ENCODE peak calls at places on chromosomes 13 and 19, in six cellular contexts. Y is suprapubic skin, A is sigmoid colon, S is A549, T is stomach, Z is esophagus muscularis mucosa. F is an unnamed sample.
A peak's percentile ranks its signal among the peaks of the same experiment; 100 is the strongest.

GRCh38 chr13:66430266-66430665 is 799.9 kb downstream of the PCDH9 start:
- DNase-seq in Y (no peak), A (no peak), S (no peak), T (no peak), Z (no peak), F (no peak)

GRCh38 chr13:99033814-99034213 is 56.0 kb upstream of the DOCK9 start:
- DNase-seq in Y (no peak), A (no peak), S (no peak), T (no peak), Z (no peak), F (no peak)

GRCh38 chr13:75566658-75567057 is 17.1 kb downstream of the UCHL3 start:
- DNase-seq in Y (no peak), A (no peak), S (peak; percentile 56), T (no peak), Z (no peak), F (no peak)

GRCh38 chr13:112733661-112734379 is 44.0 kb downstream of the ATP11A start:
- DNase-seq in Y (no peak), A (no peak), S (no peak), T (no peak), Z (no peak), F (peak; percentile 27)

GRCh38 chr13:23450340-23451046 is 17.0 kb upstream of the SACS start:
- DNase-seq in Y (no peak), A (no peak), S (no peak), T (no peak), Z (no peak), F (no peak)

GRCh38 chr19:43581467-43581866 is 5.9 kb downstream of the PINLYP start:
- DNase-seq in Y (no peak), A (no peak), S (no peak), T (no peak), Z (no peak), F (no peak)

GRCh38 chr13:52995946-52996345 is 32.7 kb upstream of the OLFM4 start:
- DNase-seq in Y (no peak), A (no peak), S (no peak), T (no peak), Z (no peak), F (no peak)

GRCh38 chr19:13398780-13399726 is 107.2 kb downstream of the CACNA1A start:
- DNase-seq in Y (no peak), A (no peak), S (peak; percentile 2), T (no peak), Z (no peak), F (no peak)

GRCh38 chr19:6734096-6734696 is 3.2 kb downstream of the GPR108 start:
- DNase-seq in Y (no peak), A (no peak), S (no peak), T (no peak), Z (no peak), F (no peak)

GRCh38 chr19:54266133-54266532 is 9.1 kb upstream of the LILRB5 start:
- DNase-seq in Y (peak; percentile 64), A (peak; percentile 76), S (peak; percentile 79), T (peak; percentile 79), Z (no peak), F (peak; percentile 60)

GRCh38 chr13:111006508-111007031 is 91.7 kb upstream of the ANKRD10 start:
- DNase-seq in Y (peak; percentile 81), A (peak; percentile 94), S (no peak), T (no peak), Z (no peak), F (peak; percentile 77)

GRCh38 chr13:38349386-38350113 is at the start of gene UFM1:
- DNase-seq in Y (peak; percentile 94), A (peak; percentile 94), S (peak; percentile 92), T (peak; percentile 89), Z (peak; percentile 96), F (peak; percentile 90)

GRCh38 chr13:61880576-61881283 is 465.1 kb upstream of the PCDH20 start:
- DNase-seq in Y (no peak), A (no peak), S (peak; percentile 34), T (peak; percentile 36), Z (no peak), F (no peak)

GRCh38 chr19:1624458-1624857 is 19.2 kb upstream of the UQCR11 start:
- DNase-seq in Y (no peak), A (peak; percentile 78), S (peak; percentile 64), T (peak; percentile 55), Z (no peak), F (peak; percentile 60)

GRCh38 chr13:33353210-33353609 is 67.7 kb upstream of the STARD13 start:
- DNase-seq in Y (peak; percentile 77), A (peak; percentile 78), S (no peak), T (no peak), Z (peak; percentile 93), F (no peak)

GRCh38 chr13:23378009-23378632 is 55.4 kb downstream of the SACS start:
- DNase-seq in Y (no peak), A (no peak), S (peak; percentile 37), T (no peak), Z (no peak), F (no peak)

GRCh38 chr19:49927526-49928264 is 1.3 kb upstream of the ATF5 start:
- DNase-seq in Y (no peak), A (no peak), S (no peak), T (no peak), Z (no peak), F (no peak)

GRCh38 chr19:49931293-49932040 is 2.2 kb upstream of the NUP62 start:
- DNase-seq in Y (no peak), A (no peak), S (no peak), T (no peak), Z (no peak), F (no peak)

GRCh38 chr19:49930483-49931011 is 1.2 kb upstream of the NUP62 start:
- DNase-seq in Y (no peak), A (no peak), S (peak; percentile 50), T (no peak), Z (no peak), F (peak; percentile 68)

GRCh38 chr19:49929611-49930482 is 543 bp upstream of the NUP62 start:
- DNase-seq in Y (peak; percentile 95), A (peak; percentile 97), S (peak; percentile 100), T (peak; percentile 91), Z (peak; percentile 98), F (peak; percentile 94)

GRCh38 chr19:49929121-49929610 is at the start of the genes ATF5 and NUP62:
- DNase-seq in Y (peak; percentile 93), A (peak; percentile 95), S (peak; percentile 92), T (peak; percentile 90), Z (no peak), F (peak; percentile 94)
- H3K4me1 ChIP-seq in Y (peaks cover 34% of the 10 kb centered on the region), A (peaks cover 28% of the 10 kb centered on the region), S (peaks cover 22% of the 10 kb centered on the region), T (peaks cover 54% of the 10 kb centered on the region), Z (peaks cover 43% of the 10 kb centered on the region), F (peaks cover 10% of the 10 kb centered on the region)

GRCh38 chr19:49554701-49555181 is 25.6 kb downstream of the NOSIP start:
- DNase-seq in Y (no peak), A (no peak), S (no peak), T (no peak), Z (no peak), F (no peak)
- TF ChIP-seq EP300 in Y (no peak), A (no peak), S (no peak), T (no peak), Z (no peak), F (no peak)

GRCh38 chr19:18762125-18763023 is 28.7 kb downstream of the COMP start:
- DNase-seq in Y (no peak), A (peak; percentile 87), S (no peak), T (peak; percentile 98), Z (no peak), F (peak; percentile 74)

GRCh38 chr19:18765224-18765623 is 25.9 kb downstream of the COMP start:
- DNase-seq in Y (no peak), A (no peak), S (no peak), T (no peak), Z (no peak), F (no peak)

GRCh38 chr19:18763674-18764590 is 27.2 kb downstream of the COMP start:
- DNase-seq in Y (no peak), A (no peak), S (no peak), T (no peak), Z (no peak), F (no peak)

GRCh38 chr19:18761531-18762110 is 29.5 kb downstream of the COMP start:
- DNase-seq in Y (no peak), A (no peak), S (no peak), T (peak; percentile 50), Z (no peak), F (no peak)

DNA sequence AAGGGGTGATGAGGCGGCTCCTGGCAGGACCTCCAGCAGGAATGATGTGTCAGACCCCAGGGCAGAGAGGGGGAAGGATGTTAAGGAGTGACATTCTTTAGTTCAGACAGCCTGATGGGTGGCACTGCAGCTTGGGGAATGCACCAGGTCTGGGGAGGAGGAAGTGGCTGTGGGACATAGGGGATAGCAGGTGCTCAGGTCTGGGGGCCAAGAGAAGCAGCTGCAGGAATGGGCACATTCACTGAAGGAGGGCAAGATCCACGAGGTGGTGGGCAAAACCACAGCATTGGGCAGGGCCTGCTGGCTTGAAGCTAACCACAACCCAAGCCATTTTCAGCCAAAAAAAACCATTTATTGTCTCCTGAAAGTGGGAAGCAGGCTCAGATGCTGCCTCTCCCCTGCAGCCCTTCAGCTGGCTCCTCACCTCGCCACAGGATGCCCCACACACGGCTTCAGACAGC is 26.5 kb downstream of the COMP start:
- DNase-seq in Y (no peak), A (no peak), S (no peak), T (no peak), Z (no peak), F (no peak)
- H3K4me3 ChIP-seq in Y (no peak overlapping the region), A (no peak overlapping the region), S (no peak overlapping the region), T (no peak overlapping the region), Z (no peak overlapping the region), F (no peak overlapping the region)

GRCh38 chr19:37903096-37903495 is 3.3 kb downstream of the WDR87 start:
- DNase-seq in Y (no peak), A (no peak), S (no peak), T (no peak), Z (no peak), F (no peak)

GRCh38 chr19:37909661-37910199 is 2.7 kb downstream of the SIPA1L3 start:
- DNase-seq in Y (no peak), A (no peak), S (no peak), T (no peak), Z (no peak), F (no peak)

GRCh38 chr19:37907735-37908066 is 693 bp downstream of the SIPA1L3 start:
- DNase-seq in Y (no peak), A (no peak), S (no peak), T (no peak), Z (no peak), F (no peak)

GRCh38 chr19:37905936-37906867 is at the start of gene WDR87:
- DNase-seq in Y (peak; percentile 63), A (no peak), S (peak; percentile 64), T (peak; percentile 48), Z (no peak), F (no peak)

DNA sequence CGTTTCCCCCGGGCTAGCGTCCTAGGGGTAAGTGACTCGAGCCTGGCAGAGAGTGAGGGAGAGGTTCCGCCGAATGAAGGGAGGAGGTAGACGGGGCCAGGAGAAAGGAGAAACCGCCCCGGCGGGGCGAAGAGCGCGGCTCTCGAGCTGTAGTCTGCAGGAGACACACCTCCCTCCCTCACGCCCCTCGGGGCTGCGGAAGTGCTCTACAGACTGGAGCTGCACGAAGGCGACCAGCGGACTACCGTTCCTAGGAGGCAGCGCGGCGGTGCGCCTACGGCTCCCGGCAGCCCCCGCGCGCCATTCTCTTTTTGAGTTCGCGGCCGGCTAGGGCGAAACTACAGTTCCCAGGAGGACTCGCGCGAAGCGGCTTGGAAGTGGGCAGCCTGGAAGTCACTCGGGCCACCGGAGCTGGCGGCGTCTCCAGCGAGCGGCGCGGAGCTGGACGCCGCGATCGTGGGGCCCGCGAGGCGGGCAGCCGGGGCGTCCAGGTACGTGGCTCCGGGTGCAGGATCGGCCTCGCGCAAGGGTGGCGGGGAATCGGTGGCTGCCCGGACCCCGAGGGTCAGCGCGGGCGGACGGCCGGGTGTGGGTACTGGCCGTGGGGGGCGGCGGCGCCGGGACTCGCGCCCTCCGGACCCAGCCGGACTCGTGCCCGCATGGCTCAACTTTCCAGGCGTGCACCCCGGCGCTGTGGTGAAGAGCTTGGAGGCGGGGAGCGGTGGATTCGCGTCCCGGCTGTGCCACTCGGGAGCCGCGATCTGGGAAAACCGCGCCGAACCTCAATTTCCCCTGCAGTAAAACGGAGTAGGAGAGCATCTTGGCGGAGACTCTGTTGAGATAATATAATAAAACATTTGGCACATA is at the start of gene SIPA1L3:
- DNase-seq in Y (peak; percentile 95), A (peak; percentile 95), S (peak; percentile 99), T (peak; percentile 97), Z (peak; percentile 97), F (peak; percentile 88)
- H3K4me1 ChIP-seq in Y (peaks cover 20% of the 10 kb centered on the region), A (peaks cover 19% of the 10 kb centered on the region), S (peaks cover 30% of the 10 kb centered on the region), T (peaks cover 33% of the 10 kb centered on the region), Z (peaks cover 18% of the 10 kb centered on the region), F (peaks cover 5% of the 10 kb centered on the region)